ENCODE peak calls at places on chromosomes 6 and 20, in six cellular contexts. One of them, this sample, is unnamed.

GRCh38 chr20:9415426-9415825 is 99.0 kb upstream of the LAMP5 start:
- DNase-seq in CD8-positive, alpha-beta T cell: no peak
- DNase-seq in fibroblast of lung: no peak
- DNase-seq in fibroblast of mammary gland: no peak
- DNase-seq in hepatocyte: no peak
- DNase-seq in fibroblast of the aortic adventitia: no peak
- DNase-seq in this sample: no peak

GRCh38 chr6:108798672-108799355 is 49.4 kb upstream of the ARMC2 start:
- DNase-seq in fibroblast of mammary gland: no peak
- DNase-seq in hepatocyte: no peak
- DNase-seq in CD8-positive, alpha-beta T cell: peak; percentile 7
- DNase-seq in fibroblast of the aortic adventitia: no peak
- DNase-seq in fibroblast of lung: no peak
- DNase-seq in this sample: peak; percentile 35

GRCh38 chr20:57092112-57092899 is 174.1 kb downstream of the BMP7 start:
- DNase-seq in fibroblast of mammary gland: peak; percentile 36
- DNase-seq in fibroblast of lung: peak; percentile 24
- DNase-seq in CD8-positive, alpha-beta T cell: peak; percentile 18
- DNase-seq in hepatocyte: peak; percentile 86
- DNase-seq in fibroblast of the aortic adventitia: peak; percentile 22
- DNase-seq in this sample: peak; percentile 49

GRCh38 chr20:36852187-36852586 is 23.8 kb upstream of the TLDC2 start:
- DNase-seq in fibroblast of mammary gland: no peak
- DNase-seq in hepatocyte: no peak
- DNase-seq in fibroblast of lung: no peak
- DNase-seq in CD8-positive, alpha-beta T cell: no peak
- DNase-seq in fibroblast of the aortic adventitia: no peak
- DNase-seq in this sample: no peak

GRCh38 chr6:7148100-7148822 is 40.5 kb downstream of the RREB1 start:
- DNase-seq in fibroblast of the aortic adventitia: peak; percentile 25
- DNase-seq in hepatocyte: no peak
- DNase-seq in fibroblast of mammary gland: peak; percentile 85
- DNase-seq in fibroblast of lung: peak; percentile 19
- DNase-seq in CD8-positive, alpha-beta T cell: no peak
- DNase-seq in this sample: no peak

GRCh38 chr6:158103228-158103627 is 64.8 kb downstream of the SERAC1 start:
- DNase-seq in hepatocyte: no peak
- DNase-seq in CD8-positive, alpha-beta T cell: no peak
- DNase-seq in fibroblast of lung: no peak
- DNase-seq in fibroblast of the aortic adventitia: no peak
- DNase-seq in fibroblast of mammary gland: no peak
- DNase-seq in this sample: no peak

GRCh38 chr6:14211596-14211961 is 94.0 kb downstream of the CD83 start:
- DNase-seq in CD8-positive, alpha-beta T cell: no peak
- DNase-seq in fibroblast of mammary gland: peak; percentile 42
- DNase-seq in fibroblast of lung: peak; percentile 49
- DNase-seq in fibroblast of the aortic adventitia: peak; percentile 44
- DNase-seq in hepatocyte: peak; percentile 73
- DNase-seq in this sample: peak; percentile 60

GRCh38 chr6:42819803-42820508 is 38.1 kb downstream of the BICRAL start:
- DNase-seq in hepatocyte: no peak
- DNase-seq in CD8-positive, alpha-beta T cell: no peak
- DNase-seq in fibroblast of mammary gland: peak; percentile 30
- DNase-seq in fibroblast of lung: peak; percentile 23
- DNase-seq in fibroblast of the aortic adventitia: peak; percentile 54
- DNase-seq in this sample: no peak

GRCh38 chr20:24942679-24943078 is 6.4 kb upstream of the CST7 start:
- DNase-seq in fibroblast of mammary gland: no peak
- DNase-seq in hepatocyte: no peak
- DNase-seq in CD8-positive, alpha-beta T cell: no peak
- DNase-seq in fibroblast of lung: no peak
- DNase-seq in fibroblast of the aortic adventitia: no peak
- DNase-seq in this sample: no peak

GRCh38 chr6:7137335-7138106 is 29.8 kb downstream of the RREB1 start:
- DNase-seq in fibroblast of mammary gland: peak; percentile 69
- DNase-seq in CD8-positive, alpha-beta T cell: no peak
- DNase-seq in hepatocyte: no peak
- DNase-seq in fibroblast of lung: peak; percentile 58
- DNase-seq in fibroblast of the aortic adventitia: peak; percentile 54
- DNase-seq in this sample: peak; percentile 59

GRCh38 chr20:56985286-56985685 is 281.2 kb downstream of the BMP7 start:
- DNase-seq in CD8-positive, alpha-beta T cell: no peak
- DNase-seq in hepatocyte: no peak
- DNase-seq in fibroblast of lung: no peak
- DNase-seq in fibroblast of the aortic adventitia: no peak
- DNase-seq in fibroblast of mammary gland: peak; percentile 7
- DNase-seq in this sample: no peak

GRCh38 chr6:152750694-152751093 is at the start of gene VIP:
- DNase-seq in fibroblast of lung: peak; percentile 6
- DNase-seq in hepatocyte: peak; percentile 64
- DNase-seq in fibroblast of mammary gland: peak; percentile 36
- DNase-seq in fibroblast of the aortic adventitia: peak; percentile 55
- DNase-seq in CD8-positive, alpha-beta T cell: no peak
- DNase-seq in this sample: no peak

GRCh38 chr20:45336530-45337366 is 11.5 kb downstream of the SDC4 start:
- DNase-seq in hepatocyte: peak; percentile 78
- DNase-seq in CD8-positive, alpha-beta T cell: no peak
- DNase-seq in fibroblast of the aortic adventitia: peak; percentile 84
- DNase-seq in fibroblast of lung: peak; percentile 70
- DNase-seq in fibroblast of mammary gland: peak; percentile 96
- DNase-seq in this sample: no peak

GRCh38 chr6:151067684-151068596 is 171.8 kb upstream of the AKAP12 start:
- DNase-seq in hepatocyte: no peak
- DNase-seq in fibroblast of lung: peak; percentile 99
- DNase-seq in fibroblast of mammary gland: peak; percentile 99
- DNase-seq in fibroblast of the aortic adventitia: peak; percentile 94
- DNase-seq in CD8-positive, alpha-beta T cell: no peak
- DNase-seq in this sample: peak; percentile 69

GRCh38 chr6:118931436-118931835 is 3.5 kb downstream of the MCM9 start:
- DNase-seq in CD8-positive, alpha-beta T cell: no peak
- DNase-seq in fibroblast of mammary gland: no peak
- DNase-seq in fibroblast of the aortic adventitia: no peak
- DNase-seq in hepatocyte: no peak
- DNase-seq in fibroblast of lung: no peak
- DNase-seq in this sample: no peak

GRCh38 chr6:29943053-29943966 is 978 bp downstream of the HLA-A start:
- DNase-seq in fibroblast of the aortic adventitia: no peak
- DNase-seq in CD8-positive, alpha-beta T cell: no peak
- DNase-seq in fibroblast of lung: no peak
- DNase-seq in hepatocyte: no peak
- DNase-seq in fibroblast of mammary gland: no peak
- DNase-seq in this sample: no peak

GRCh38 chr20:59640267-59640666 is 35.9 kb downstream of the PHACTR3 start:
- DNase-seq in fibroblast of lung: no peak
- DNase-seq in fibroblast of mammary gland: no peak
- DNase-seq in fibroblast of the aortic adventitia: no peak
- DNase-seq in CD8-positive, alpha-beta T cell: no peak
- DNase-seq in hepatocyte: no peak
- DNase-seq in this sample: no peak

GRCh38 chr20:44446111-44446722 is 29.5 kb upstream of the TTPAL start:
- DNase-seq in fibroblast of lung: no peak
- DNase-seq in hepatocyte: no peak
- DNase-seq in fibroblast of the aortic adventitia: no peak
- DNase-seq in CD8-positive, alpha-beta T cell: no peak
- DNase-seq in fibroblast of mammary gland: no peak
- DNase-seq in this sample: no peak

GRCh38 chr6:33279971-33280511 is 3.1 kb downstream of the B3GALT4 start:
- DNase-seq in fibroblast of mammary gland: peak; percentile 70
- DNase-seq in CD8-positive, alpha-beta T cell: no peak
- DNase-seq in hepatocyte: peak; percentile 74
- DNase-seq in fibroblast of the aortic adventitia: peak; percentile 40
- DNase-seq in fibroblast of lung: peak; percentile 42
- DNase-seq in this sample: no peak

GRCh38 chr6:92376711-92377110 is 1042.6 kb downstream of the EPHA7 start:
- DNase-seq in fibroblast of mammary gland: no peak
- DNase-seq in CD8-positive, alpha-beta T cell: no peak
- DNase-seq in fibroblast of lung: peak; percentile 26
- DNase-seq in hepatocyte: peak; percentile 15
- DNase-seq in fibroblast of the aortic adventitia: no peak
- DNase-seq in this sample: no peak

GRCh38 chr20:709864-710761 is 34.5 kb upstream of the SCRT2 start:
- DNase-seq in fibroblast of mammary gland: no peak
- DNase-seq in fibroblast of the aortic adventitia: no peak
- DNase-seq in fibroblast of lung: no peak
- DNase-seq in hepatocyte: no peak
- DNase-seq in CD8-positive, alpha-beta T cell: no peak
- DNase-seq in this sample: no peak

GRCh38 chr6:53424300-53424699 is 75.5 kb upstream of the ELOVL5 start:
- DNase-seq in fibroblast of the aortic adventitia: no peak
- DNase-seq in fibroblast of mammary gland: no peak
- DNase-seq in hepatocyte: no peak
- DNase-seq in CD8-positive, alpha-beta T cell: no peak
- DNase-seq in fibroblast of lung: no peak
- DNase-seq in this sample: no peak

GRCh38 chr6:26025047-26025893 is 62.0 kb upstream of the HFE start:
- DNase-seq in fibroblast of mammary gland: peak; percentile 81
- DNase-seq in fibroblast of the aortic adventitia: peak; percentile 92
- DNase-seq in hepatocyte: peak; percentile 67
- DNase-seq in fibroblast of lung: peak; percentile 82
- DNase-seq in CD8-positive, alpha-beta T cell: no peak
- DNase-seq in this sample: no peak

GRCh38 chr6:160421854-160422253 is 73.7 kb downstream of the SLC22A3 start:
- DNase-seq in fibroblast of lung: no peak
- DNase-seq in CD8-positive, alpha-beta T cell: no peak
- DNase-seq in hepatocyte: no peak
- DNase-seq in fibroblast of the aortic adventitia: peak; percentile 79
- DNase-seq in fibroblast of mammary gland: peak; percentile 52
- DNase-seq in this sample: peak; percentile 59

GRCh38 chr6:32192608-32193039 is at the start of gene GPSM3:
- DNase-seq in fibroblast of lung: peak; percentile 37
- DNase-seq in CD8-positive, alpha-beta T cell: no peak
- DNase-seq in fibroblast of the aortic adventitia: no peak
- DNase-seq in fibroblast of mammary gland: no peak
- DNase-seq in hepatocyte: no peak
- DNase-seq in this sample: peak; percentile 73

GRCh38 chr6:32191696-32192607 is 491 bp downstream of the GPSM3 start:
- DNase-seq in fibroblast of mammary gland: no peak
- DNase-seq in fibroblast of the aortic adventitia: no peak
- DNase-seq in CD8-positive, alpha-beta T cell: no peak
- DNase-seq in hepatocyte: no peak
- DNase-seq in fibroblast of lung: no peak
- DNase-seq in this sample: no peak

GRCh38 chr6:32190054-32190945 is at the start of gene PBX2:
- DNase-seq in fibroblast of the aortic adventitia: peak; percentile 90
- DNase-seq in fibroblast of lung: peak; percentile 92
- DNase-seq in hepatocyte: peak; percentile 95
- DNase-seq in CD8-positive, alpha-beta T cell: peak; percentile 52
- DNase-seq in fibroblast of mammary gland: peak; percentile 85
- DNase-seq in this sample: peak; percentile 93

GRCh38 chr6:32189742-32190053 is 304 bp downstream of the PBX2 start:
- DNase-seq in fibroblast of mammary gland: no peak
- DNase-seq in fibroblast of lung: no peak
- DNase-seq in fibroblast of the aortic adventitia: no peak
- DNase-seq in CD8-positive, alpha-beta T cell: no peak
- DNase-seq in hepatocyte: peak; percentile 53
- DNase-seq in this sample: peak; percentile 44

GRCh38 chr6:32190946-32191677 is 1.1 kb upstream of the PBX2 start:
- DNase-seq in fibroblast of mammary gland: no peak
- DNase-seq in CD8-positive, alpha-beta T cell: no peak
- DNase-seq in hepatocyte: no peak
- DNase-seq in fibroblast of lung: no peak
- DNase-seq in fibroblast of the aortic adventitia: no peak
- DNase-seq in this sample: no peak
- H3K4me3 ChIP-seq in fibroblast of mammary gland: no peak overlapping the region
- H3K4me3 ChIP-seq in CD8-positive, alpha-beta T cell: peak overlapping the region; percentile 78
- H3K4me3 ChIP-seq in hepatocyte: no peak overlapping the region
- H3K4me3 ChIP-seq in fibroblast of lung: no peak overlapping the region
- H3K4me3 ChIP-seq in fibroblast of the aortic adventitia: peak overlapping the region; percentile 75
- H3K4me3 ChIP-seq in this sample: peak overlapping the region; percentile 83

GRCh38 chr6:137313211-137313610 is 94.0 kb upstream of the IFNGR1 start:
- DNase-seq in CD8-positive, alpha-beta T cell: no peak
- DNase-seq in fibroblast of mammary gland: no peak
- DNase-seq in fibroblast of the aortic adventitia: no peak
- DNase-seq in fibroblast of lung: no peak
- DNase-seq in hepatocyte: no peak
- DNase-seq in this sample: no peak

GRCh38 chr6:137313928-137314855 is 95.0 kb upstream of the IFNGR1 start:
- DNase-seq in fibroblast of mammary gland: peak; percentile 92
- DNase-seq in fibroblast of lung: peak; percentile 79
- DNase-seq in CD8-positive, alpha-beta T cell: peak; percentile 43
- DNase-seq in fibroblast of the aortic adventitia: peak; percentile 86
- DNase-seq in hepatocyte: peak; percentile 86
- DNase-seq in this sample: peak; percentile 75

GRCh38 chr6:137307163-137307851 is 88.1 kb upstream of the IFNGR1 start:
- DNase-seq in CD8-positive, alpha-beta T cell: no peak
- DNase-seq in fibroblast of the aortic adventitia: no peak
- DNase-seq in hepatocyte: no peak
- DNase-seq in fibroblast of lung: no peak
- DNase-seq in fibroblast of mammary gland: no peak
- DNase-seq in this sample: no peak

GRCh38 chr6:137311940-137312339 is 92.8 kb upstream of the IFNGR1 start:
- DNase-seq in hepatocyte: no peak
- DNase-seq in fibroblast of the aortic adventitia: no peak
- DNase-seq in fibroblast of mammary gland: no peak
- DNase-seq in fibroblast of lung: no peak
- DNase-seq in CD8-positive, alpha-beta T cell: no peak
- DNase-seq in this sample: no peak

DNA sequence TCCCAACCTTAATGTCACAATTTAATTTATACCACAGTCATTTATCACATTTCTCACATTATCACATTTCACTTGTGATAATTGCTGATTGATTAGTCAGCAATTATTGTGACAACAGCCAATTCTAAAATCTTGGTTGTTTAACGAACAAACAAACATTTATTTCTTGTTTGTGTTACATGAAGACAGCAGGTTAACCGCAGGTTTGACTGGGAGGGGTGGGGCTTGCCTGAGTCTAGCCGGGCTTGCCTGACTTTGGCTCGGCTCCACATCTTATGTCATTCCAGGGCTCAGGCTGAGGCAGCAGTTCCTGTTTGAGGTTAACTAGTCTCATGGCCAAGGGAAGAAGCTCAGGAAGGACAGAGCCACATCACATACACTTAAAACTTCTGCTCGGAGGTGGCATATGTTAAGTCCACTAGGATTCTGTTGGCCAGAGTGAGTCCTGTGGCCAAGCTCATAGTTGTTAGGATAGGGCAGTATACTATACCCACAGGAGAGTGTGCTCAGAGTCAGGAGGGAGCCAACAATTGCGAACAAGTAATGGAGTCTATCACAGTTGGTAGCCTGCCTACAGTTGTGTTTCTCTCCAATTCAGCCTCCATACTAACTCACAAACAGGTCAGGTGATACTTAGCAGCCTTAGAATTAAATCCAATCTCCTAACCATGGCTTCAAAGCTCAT is 90.0 kb upstream of the IFNGR1 start:
- DNase-seq in fibroblast of mammary gland: peak; percentile 73
- DNase-seq in hepatocyte: peak; percentile 61
- DNase-seq in fibroblast of lung: peak; percentile 49
- DNase-seq in fibroblast of the aortic adventitia: peak; percentile 49
- DNase-seq in CD8-positive, alpha-beta T cell: no peak
- DNase-seq in this sample: peak; percentile 73
- TF ChIP-seq CTCF in fibroblast of mammary gland: no peak
- TF ChIP-seq CTCF in hepatocyte: no peak
- TF ChIP-seq CTCF in fibroblast of lung: no peak
- TF ChIP-seq CTCF in fibroblast of the aortic adventitia: no peak
- TF ChIP-seq CTCF in CD8-positive, alpha-beta T cell: no peak
- TF ChIP-seq CTCF in this sample: no peak

GRCh38 chr20:38181971-38182370 is 16.9 kb upstream of the TGM2 start:
- DNase-seq in fibroblast of the aortic adventitia: no peak
- DNase-seq in fibroblast of lung: no peak
- DNase-seq in hepatocyte: no peak
- DNase-seq in CD8-positive, alpha-beta T cell: no peak
- DNase-seq in fibroblast of mammary gland: no peak
- DNase-seq in this sample: no peak
- H3K4me3 ChIP-seq in fibroblast of the aortic adventitia: no peak overlapping the region
- H3K4me3 ChIP-seq in fibroblast of lung: no peak overlapping the region
- H3K4me3 ChIP-seq in hepatocyte: no peak overlapping the region
- H3K4me3 ChIP-seq in CD8-positive, alpha-beta T cell: no peak overlapping the region
- H3K4me3 ChIP-seq in fibroblast of mammary gland: no peak overlapping the region
- H3K4me3 ChIP-seq in this sample: no peak overlapping the region

GRCh38 chr6:136334853-136335252 is 45.2 kb upstream of the BCLAF1 start:
- DNase-seq in CD8-positive, alpha-beta T cell: no peak
- DNase-seq in fibroblast of lung: no peak
- DNase-seq in fibroblast of mammary gland: no peak
- DNase-seq in hepatocyte: no peak
- DNase-seq in fibroblast of the aortic adventitia: no peak
- DNase-seq in this sample: no peak
- TF ChIP-seq CTCF in CD8-positive, alpha-beta T cell: no peak
- TF ChIP-seq CTCF in fibroblast of lung: no peak
- TF ChIP-seq CTCF in fibroblast of mammary gland: peak; percentile 10
- TF ChIP-seq CTCF in hepatocyte: no peak
- TF ChIP-seq CTCF in fibroblast of the aortic adventitia: peak; percentile 12
- TF ChIP-seq CTCF in this sample: no peak

This sample was measured in left ventricle myocardium inferior.